ENCODE peak calls at places on chromosome 16, in nine cellular contexts. One of them, this sample, is unnamed.

GRCh38 chr16:1678500-1679098 is 520 bp downstream of the JPT2 start:
- DNase-seq in AG04450: no peak
- DNase-seq in GM12878: no peak
- DNase-seq in nephron progenitor cell: no peak
- DNase-seq in CD8-positive, alpha-beta T cell: no peak
- DNase-seq in progenitor cell of endocrine pancreas: no peak
- DNase-seq in foreskin fibroblast: peak
- DNase-seq in BJ: no peak
- DNase-seq in neural crest cell: peak
- DNase-seq in this sample: peak

GRCh38 chr16:63037761-63038562 is 1001.7 kb upstream of the CDH8 start:
- DNase-seq in AG04450: no peak
- DNase-seq in GM12878: no peak
- DNase-seq in nephron progenitor cell: no peak
- DNase-seq in CD8-positive, alpha-beta T cell: no peak
- DNase-seq in progenitor cell of endocrine pancreas: no peak
- DNase-seq in foreskin fibroblast: no peak
- DNase-seq in BJ: no peak
- DNase-seq in neural crest cell: no peak
- DNase-seq in this sample: no peak

GRCh38 chr16:1940273-1941161 is 2.5 kb downstream of the MSRB1 start:
- DNase-seq in AG04450: no peak
- DNase-seq in GM12878: no peak
- DNase-seq in nephron progenitor cell: no peak
- DNase-seq in CD8-positive, alpha-beta T cell: no peak
- DNase-seq in progenitor cell of endocrine pancreas: no peak
- DNase-seq in foreskin fibroblast: no peak
- DNase-seq in BJ: no peak
- DNase-seq in neural crest cell: no peak
- DNase-seq in this sample: no peak

GRCh38 chr16:12271006-12271405 is 294.5 kb downstream of the SNX29 start:
- DNase-seq in AG04450: no peak
- DNase-seq in GM12878: no peak
- DNase-seq in nephron progenitor cell: peak
- DNase-seq in CD8-positive, alpha-beta T cell: no peak
- DNase-seq in progenitor cell of endocrine pancreas: no peak
- DNase-seq in foreskin fibroblast: peak
- DNase-seq in BJ: no peak
- DNase-seq in neural crest cell: peak
- DNase-seq in this sample: peak

GRCh38 chr16:1062895-1063294 is 9.7 kb upstream of the SSTR5 start:
- DNase-seq in AG04450: no peak
- DNase-seq in GM12878: no peak
- DNase-seq in nephron progenitor cell: no peak
- DNase-seq in CD8-positive, alpha-beta T cell: no peak
- DNase-seq in progenitor cell of endocrine pancreas: no peak
- DNase-seq in foreskin fibroblast: no peak
- DNase-seq in BJ: no peak
- DNase-seq in neural crest cell: no peak
- DNase-seq in this sample: no peak

GRCh38 chr16:56357765-56358322 is 67.5 kb downstream of the AMFR start:
- DNase-seq in AG04450: no peak
- DNase-seq in GM12878: no peak
- DNase-seq in nephron progenitor cell: no peak
- DNase-seq in CD8-positive, alpha-beta T cell: no peak
- DNase-seq in progenitor cell of endocrine pancreas: no peak
- DNase-seq in foreskin fibroblast: no peak
- DNase-seq in BJ: no peak
- DNase-seq in neural crest cell: no peak
- DNase-seq in this sample: peak

GRCh38 chr16:27892879-27893278 is 170.6 kb downstream of the GSG1L start:
- DNase-seq in AG04450: no peak
- DNase-seq in GM12878: no peak
- DNase-seq in nephron progenitor cell: no peak
- DNase-seq in CD8-positive, alpha-beta T cell: no peak
- DNase-seq in progenitor cell of endocrine pancreas: no peak
- DNase-seq in foreskin fibroblast: no peak
- DNase-seq in BJ: no peak
- DNase-seq in neural crest cell: no peak
- DNase-seq in this sample: no peak

GRCh38 chr16:86303787-86304685 is 206.3 kb upstream of the FOXF1 start:
- DNase-seq in AG04450: no peak
- DNase-seq in GM12878: no peak
- DNase-seq in nephron progenitor cell: peak
- DNase-seq in CD8-positive, alpha-beta T cell: no peak
- DNase-seq in progenitor cell of endocrine pancreas: no peak
- DNase-seq in foreskin fibroblast: no peak
- DNase-seq in BJ: no peak
- DNase-seq in neural crest cell: no peak
- DNase-seq in this sample: no peak

GRCh38 chr16:73047536-73048291 is at the start of gene ZFHX3:
- DNase-seq in AG04450: no peak
- DNase-seq in GM12878: no peak
- DNase-seq in nephron progenitor cell: peak
- DNase-seq in CD8-positive, alpha-beta T cell: no peak
- DNase-seq in progenitor cell of endocrine pancreas: peak
- DNase-seq in foreskin fibroblast: peak
- DNase-seq in BJ: no peak
- DNase-seq in neural crest cell: peak
- DNase-seq in this sample: peak

GRCh38 chr16:62548095-62548494 is 511.9 kb upstream of the CDH8 start:
- DNase-seq in AG04450: no peak
- DNase-seq in GM12878: no peak
- DNase-seq in nephron progenitor cell: no peak
- DNase-seq in CD8-positive, alpha-beta T cell: no peak
- DNase-seq in progenitor cell of endocrine pancreas: no peak
- DNase-seq in foreskin fibroblast: no peak
- DNase-seq in BJ: no peak
- DNase-seq in neural crest cell: no peak
- DNase-seq in this sample: no peak

GRCh38 chr16:25108054-25108453 is 3.5 kb upstream of the LCMT1 start:
- DNase-seq in AG04450: no peak
- DNase-seq in GM12878: no peak
- DNase-seq in nephron progenitor cell: no peak
- DNase-seq in CD8-positive, alpha-beta T cell: peak
- DNase-seq in progenitor cell of endocrine pancreas: no peak
- DNase-seq in foreskin fibroblast: no peak
- DNase-seq in BJ: no peak
- DNase-seq in neural crest cell: no peak
- DNase-seq in this sample: no peak

GRCh38 chr16:25079637-25080375 is 31.7 kb upstream of the LCMT1 start:
- DNase-seq in AG04450: no peak
- DNase-seq in GM12878: no peak
- DNase-seq in nephron progenitor cell: no peak
- DNase-seq in CD8-positive, alpha-beta T cell: no peak
- DNase-seq in progenitor cell of endocrine pancreas: no peak
- DNase-seq in foreskin fibroblast: no peak
- DNase-seq in BJ: no peak
- DNase-seq in neural crest cell: no peak
- DNase-seq in this sample: no peak

GRCh38 chr16:75341934-75342811 is 90.7 kb upstream of the BCAR1 start:
- DNase-seq in AG04450: no peak
- DNase-seq in GM12878: no peak
- DNase-seq in nephron progenitor cell: no peak
- DNase-seq in CD8-positive, alpha-beta T cell: no peak
- DNase-seq in progenitor cell of endocrine pancreas: no peak
- DNase-seq in foreskin fibroblast: peak
- DNase-seq in BJ: peak
- DNase-seq in neural crest cell: no peak
- DNase-seq in this sample: no peak

GRCh38 chr16:24440296-24440695 is 99.1 kb upstream of the RBBP6 start:
- DNase-seq in AG04450: no peak
- DNase-seq in GM12878: no peak
- DNase-seq in nephron progenitor cell: no peak
- DNase-seq in CD8-positive, alpha-beta T cell: no peak
- DNase-seq in progenitor cell of endocrine pancreas: no peak
- DNase-seq in foreskin fibroblast: no peak
- DNase-seq in BJ: no peak
- DNase-seq in neural crest cell: no peak
- DNase-seq in this sample: no peak

GRCh38 chr16:80231118-80231515 is 309.7 kb upstream of the DYNLRB2 start:
- DNase-seq in AG04450: no peak
- DNase-seq in GM12878: no peak
- DNase-seq in nephron progenitor cell: no peak
- DNase-seq in CD8-positive, alpha-beta T cell: no peak
- DNase-seq in progenitor cell of endocrine pancreas: no peak
- DNase-seq in foreskin fibroblast: peak
- DNase-seq in BJ: no peak
- DNase-seq in neural crest cell: no peak
- DNase-seq in this sample: no peak

GRCh38 chr16:27305839-27306442 is 7.8 kb upstream of the IL4R start:
- DNase-seq in AG04450: no peak
- DNase-seq in GM12878: no peak
- DNase-seq in nephron progenitor cell: no peak
- DNase-seq in CD8-positive, alpha-beta T cell: no peak
- DNase-seq in progenitor cell of endocrine pancreas: no peak
- DNase-seq in foreskin fibroblast: no peak
- DNase-seq in BJ: no peak
- DNase-seq in neural crest cell: no peak
- DNase-seq in this sample: no peak

GRCh38 chr16:56295059-56295673 is 103.9 kb downstream of the GNAO1 start:
- DNase-seq in AG04450: no peak
- DNase-seq in GM12878: no peak
- DNase-seq in nephron progenitor cell: no peak
- DNase-seq in CD8-positive, alpha-beta T cell: no peak
- DNase-seq in progenitor cell of endocrine pancreas: no peak
- DNase-seq in foreskin fibroblast: no peak
- DNase-seq in BJ: no peak
- DNase-seq in neural crest cell: no peak
- DNase-seq in this sample: no peak

DNA sequence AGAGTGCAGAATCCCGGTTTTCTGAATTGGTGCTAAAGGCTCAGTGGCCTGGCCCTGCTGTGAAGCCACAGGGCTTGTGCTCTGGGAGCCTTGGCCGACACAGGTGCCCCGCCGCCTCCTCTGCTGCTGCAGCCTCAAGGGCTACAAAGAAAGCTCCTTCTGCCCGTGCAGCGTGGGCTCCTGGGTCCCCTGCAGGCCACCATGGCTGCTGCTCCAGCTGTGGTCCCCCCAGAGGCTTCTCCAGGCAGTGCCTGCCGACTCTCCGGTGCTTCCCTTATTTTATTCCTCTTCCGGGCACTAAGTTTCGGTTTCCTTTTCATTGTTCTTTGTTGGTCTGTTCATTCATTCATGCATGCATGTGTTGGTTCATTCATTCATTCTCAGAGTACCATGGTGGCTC is 53.1 kb downstream of the CMIP start:
- DNase-seq in AG04450: no peak
- DNase-seq in GM12878: no peak
- DNase-seq in nephron progenitor cell: no peak
- DNase-seq in CD8-positive, alpha-beta T cell: no peak
- DNase-seq in progenitor cell of endocrine pancreas: no peak
- DNase-seq in foreskin fibroblast: no peak
- DNase-seq in BJ: no peak
- DNase-seq in neural crest cell: no peak
- DNase-seq in this sample: no peak
- TF ChIP-seq CTCF in AG04450: no peak
- TF ChIP-seq CTCF in GM12878: peak
- TF ChIP-seq CTCF in nephron progenitor cell: no peak
- TF ChIP-seq CTCF in CD8-positive, alpha-beta T cell: no peak
- TF ChIP-seq CTCF in progenitor cell of endocrine pancreas: no peak
- TF ChIP-seq CTCF in foreskin fibroblast: no peak
- TF ChIP-seq CTCF in BJ: no peak
- TF ChIP-seq CTCF in neural crest cell: no peak
- TF ChIP-seq CTCF in this sample: no peak

GRCh38 chr16:8903004-8903403 is 20.9 kb downstream of the LITAFD start:
- DNase-seq in AG04450: no peak
- DNase-seq in GM12878: no peak
- DNase-seq in nephron progenitor cell: no peak
- DNase-seq in CD8-positive, alpha-beta T cell: no peak
- DNase-seq in progenitor cell of endocrine pancreas: no peak
- DNase-seq in foreskin fibroblast: no peak
- DNase-seq in BJ: no peak
- DNase-seq in neural crest cell: no peak
- DNase-seq in this sample: no peak
- TF ChIP-seq CTCF in AG04450: no peak
- TF ChIP-seq CTCF in GM12878: no peak
- TF ChIP-seq CTCF in nephron progenitor cell: no peak
- TF ChIP-seq CTCF in CD8-positive, alpha-beta T cell: no peak
- TF ChIP-seq CTCF in progenitor cell of endocrine pancreas: no peak
- TF ChIP-seq CTCF in foreskin fibroblast: no peak
- TF ChIP-seq CTCF in BJ: no peak
- TF ChIP-seq CTCF in neural crest cell: no peak
- TF ChIP-seq CTCF in this sample: no peak

GRCh38 chr16:4693296-4693955 is at the start of gene NUDT16L1:
- DNase-seq in AG04450: peak
- DNase-seq in GM12878: peak
- DNase-seq in nephron progenitor cell: peak
- DNase-seq in CD8-positive, alpha-beta T cell: peak
- DNase-seq in progenitor cell of endocrine pancreas: peak
- DNase-seq in foreskin fibroblast: peak
- DNase-seq in BJ: peak
- DNase-seq in neural crest cell: peak
- DNase-seq in this sample: peak
- TF ChIP-seq CTCF in AG04450: no peak
- TF ChIP-seq CTCF in GM12878: no peak
- TF ChIP-seq CTCF in nephron progenitor cell: no peak
- TF ChIP-seq CTCF in CD8-positive, alpha-beta T cell: no peak
- TF ChIP-seq CTCF in progenitor cell of endocrine pancreas: peak
- TF ChIP-seq CTCF in foreskin fibroblast: no peak
- TF ChIP-seq CTCF in BJ: no peak
- TF ChIP-seq CTCF in neural crest cell: peak
- TF ChIP-seq CTCF in this sample: no peak

DNA sequence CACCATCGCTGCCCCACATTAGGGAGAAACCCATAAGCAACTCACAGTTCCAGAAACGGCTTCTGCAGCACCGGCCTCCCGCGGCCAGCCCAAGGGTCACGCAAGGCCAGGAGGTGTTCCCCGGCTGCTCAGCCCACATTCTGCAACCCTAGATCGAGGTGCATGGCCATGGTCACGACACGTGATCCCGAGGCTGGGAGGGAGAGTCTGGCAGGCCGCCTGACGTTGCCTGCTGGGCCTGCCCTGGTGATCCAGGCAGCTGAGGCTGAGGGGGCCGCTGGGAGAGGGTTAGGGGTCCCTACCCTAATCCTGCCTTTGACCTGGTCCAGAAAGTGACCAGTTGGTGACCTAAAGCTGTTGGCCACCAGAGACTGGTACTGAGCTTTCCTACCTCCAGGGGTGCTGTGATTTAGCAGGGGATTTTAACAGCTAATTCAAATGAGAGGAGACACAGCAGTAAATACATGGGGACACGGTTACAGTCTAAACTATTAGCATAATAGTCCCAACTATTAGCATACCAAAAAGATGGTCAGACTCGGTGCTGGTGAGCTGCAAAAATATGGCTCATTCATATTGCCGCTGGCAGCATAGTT is 97.4 kb upstream of the CIBAR2 start:
- DNase-seq in AG04450: no peak
- DNase-seq in GM12878: no peak
- DNase-seq in nephron progenitor cell: no peak
- DNase-seq in CD8-positive, alpha-beta T cell: no peak
- DNase-seq in progenitor cell of endocrine pancreas: no peak
- DNase-seq in foreskin fibroblast: no peak
- DNase-seq in BJ: no peak
- DNase-seq in neural crest cell: no peak
- DNase-seq in this sample: no peak
- TF ChIP-seq CTCF in AG04450: no peak
- TF ChIP-seq CTCF in GM12878: no peak
- TF ChIP-seq CTCF in nephron progenitor cell: no peak
- TF ChIP-seq CTCF in CD8-positive, alpha-beta T cell: no peak
- TF ChIP-seq CTCF in progenitor cell of endocrine pancreas: no peak
- TF ChIP-seq CTCF in foreskin fibroblast: no peak
- TF ChIP-seq CTCF in BJ: no peak
- TF ChIP-seq CTCF in neural crest cell: no peak
- TF ChIP-seq CTCF in this sample: no peak

This sample was measured in glutamatergic neuron.